ENCODE peak calls at places on chromosomes 2 and 18, in nine cellular contexts. E, D, C, Z, S, N, H, G and A are unnamed samples.

GRCh38 chr2:235868224-235868623 is 300.0 kb downstream of the GBX2 start:
- ATAC-seq in E (no peak), D (no peak), C (no peak), Z (no peak), S (no peak), N (no peak), H (no peak), G (no peak), A (no peak)

GRCh38 chr18:44773640-44774155 is 93.0 kb downstream of the SETBP1 start:
- ATAC-seq in E (no peak), D (no peak), C (no peak), Z (no peak), S (no peak), N (no peak), H (no peak), G (no peak), A (no peak)

GRCh38 chr2:140526575-140526974 is 1604.2 kb downstream of the LRP1B start:
- ATAC-seq in E (peak; percentile 60), D (no peak), C (no peak), Z (no peak), S (no peak), N (no peak), H (peak; percentile 96), G (no peak), A (peak; percentile 76)

GRCh38 chr2:80303825-80304521 is 579 bp downstream of the LRRTM1 start:
- ATAC-seq in E (peak; percentile 19), D (no peak), C (no peak), Z (no peak), S (no peak), N (peak; percentile 17), H (peak; percentile 25), G (no peak), A (peak; percentile 68)

GRCh38 chr2:54372361-54372760 is 83.8 kb upstream of the SPTBN1 start:
- ATAC-seq in E (no peak), D (no peak), C (no peak), Z (no peak), S (no peak), N (no peak), H (no peak), G (no peak), A (no peak)

GRCh38 chr2:145010635-145011034 is 490.7 kb upstream of the ZEB2 start:
- ATAC-seq in E (no peak), D (no peak), C (no peak), Z (no peak), S (no peak), N (no peak), H (no peak), G (no peak), A (no peak)

GRCh38 chr2:239290618-239291504 is 110.0 kb downstream of the HDAC4 start:
- ATAC-seq in E (peak; percentile 49), D (no peak), C (no peak), Z (no peak), S (no peak), N (peak; percentile 8), H (peak; percentile 92), G (no peak), A (no peak)

GRCh38 chr2:186299610-186300009 is 186.4 kb upstream of the ZC3H15 start:
- ATAC-seq in E (no peak), D (no peak), C (peak; percentile 66), Z (no peak), S (no peak), N (no peak), H (no peak), G (no peak), A (no peak)

GRCh38 chr2:163667064-163667887 is 68.5 kb downstream of the FIGN start:
- ATAC-seq in E (peak; percentile 73), D (no peak), C (peak; percentile 51), Z (no peak), S (no peak), N (no peak), H (peak; percentile 82), G (no peak), A (peak; percentile 94)

GRCh38 chr2:220106065-220106464 is 478.6 kb downstream of the SLC4A3 start:
- ATAC-seq in E (no peak), D (no peak), C (no peak), Z (no peak), S (no peak), N (no peak), H (no peak), G (no peak), A (no peak)

GRCh38 chr2:172046080-172046678 is 39.1 kb upstream of the DLX1 start:
- ATAC-seq in E (no peak), D (no peak), C (no peak), Z (no peak), S (no peak), N (no peak), H (no peak), G (no peak), A (no peak)

GRCh38 chr2:226578879-226579278 is 220.7 kb downstream of the IRS1 start:
- ATAC-seq in E (no peak), D (no peak), C (no peak), Z (no peak), S (no peak), N (no peak), H (no peak), G (no peak), A (no peak)

GRCh38 chr18:31371970-31372369 is 4.6 kb upstream of the DSG4 start:
- ATAC-seq in E (no peak), D (no peak), C (peak; percentile 52), Z (no peak), S (no peak), N (no peak), H (no peak), G (no peak), A (no peak)

GRCh38 chr2:145760781-145761649 is 1241.1 kb upstream of the ZEB2 start:
- ATAC-seq in E (peak; percentile 92), D (no peak), C (no peak), Z (no peak), S (no peak), N (no peak), H (peak; percentile 51), G (no peak), A (no peak)

GRCh38 chr2:37837576-37838335 is 87.3 kb upstream of the RMDN2 start:
- ATAC-seq in E (peak; percentile 45), D (no peak), C (peak; percentile 21), Z (no peak), S (no peak), N (no peak), H (no peak), G (no peak), A (no peak)

GRCh38 chr2:202135111-202135874 is 62.2 kb downstream of the KIAA2012 start:
- ATAC-seq in E (peak; percentile 60), D (no peak), C (peak; percentile 62), Z (no peak), S (no peak), N (no peak), H (no peak), G (no peak), A (peak; percentile 74)

GRCh38 chr2:57084697-57085281 is 901.0 kb downstream of the CCDC85A start:
- ATAC-seq in E (no peak), D (no peak), C (no peak), Z (no peak), S (no peak), N (no peak), H (no peak), G (no peak), A (no peak)

GRCh38 chr18:57819671-57820460 is 16.8 kb upstream of the ATP8B1 start:
- ATAC-seq in E (peak; percentile 94), D (no peak), C (peak; percentile 97), Z (peak; percentile 37), S (no peak), N (no peak), H (peak; percentile 76), G (no peak), A (peak; percentile 83)

GRCh38 chr18:79588636-79589481 is 90.7 kb upstream of the CTDP1 start:
- ATAC-seq in E (peak; percentile 80), D (no peak), C (peak; percentile 71), Z (no peak), S (no peak), N (peak; percentile 68), H (peak; percentile 55), G (no peak), A (peak; percentile 42)

GRCh38 chr2:73080321-73081131 is 9.0 kb upstream of the SFXN5 start:
- ATAC-seq in E (no peak), D (no peak), C (no peak), Z (no peak), S (no peak), N (no peak), H (no peak), G (no peak), A (no peak)

GRCh38 chr2:167196461-167197252 is 308.4 kb downstream of the XIRP2 start:
- ATAC-seq in E (peak; percentile 82), D (no peak), C (peak; percentile 37), Z (no peak), S (no peak), N (no peak), H (no peak), G (no peak), A (peak; percentile 72)

GRCh38 chr2:240891492-240892340 is 4.2 kb downstream of the MAB21L4 start:
- ATAC-seq in E (no peak), D (no peak), C (peak; percentile 23), Z (no peak), S (no peak), N (no peak), H (no peak), G (no peak), A (no peak)

GRCh38 chr2:172440795-172441194 is 13.4 kb downstream of the ITGA6 start:
- ATAC-seq in E (peak; percentile 8), D (peak; percentile 31), C (peak; percentile 24), Z (peak; percentile 19), S (peak; percentile 19), N (no peak), H (no peak), G (no peak), A (no peak)

GRCh38 chr2:217356795-217357194 is 496.9 kb upstream of the TNP1 start:
- ATAC-seq in E (no peak), D (no peak), C (no peak), Z (no peak), S (no peak), N (no peak), H (no peak), G (no peak), A (peak; percentile 38)

GRCh38 chr2:144496660-144497598 is 23.0 kb downstream of the ZEB2 start:
- ATAC-seq in E (no peak), D (no peak), C (no peak), Z (peak; percentile 29), S (no peak), N (no peak), H (no peak), G (no peak), A (no peak)

GRCh38 chr2:28567076-28567471 is 71.2 kb downstream of the PLB1 start:
- ATAC-seq in E (peak; percentile 57), D (peak; percentile 47), C (peak; percentile 39), Z (peak; percentile 47), S (peak; percentile 38), N (peak; percentile 40), H (no peak), G (peak; percentile 27), A (peak; percentile 62)

GRCh38 chr2:68177541-68177940 is 19.9 kb downstream of the PNO1 start:
- ATAC-seq in E (no peak), D (no peak), C (no peak), Z (no peak), S (no peak), N (no peak), H (no peak), G (no peak), A (no peak)

GRCh38 chr18:54812885-54813284 is 15.4 kb upstream of the RAB27B start:
- ATAC-seq in E (no peak), D (peak; percentile 82), C (no peak), Z (peak; percentile 75), S (peak; percentile 74), N (no peak), H (no peak), G (peak; percentile 91), A (no peak)

GRCh38 chr2:173218331-173219056 is 136.2 kb upstream of the CDCA7 start:
- ATAC-seq in E (peak; percentile 73), D (no peak), C (peak; percentile 72), Z (no peak), S (no peak), N (peak; percentile 93), H (no peak), G (no peak), A (no peak)

GRCh38 chr2:64770781-64771334 is 117.1 kb upstream of the SERTAD2 start:
- ATAC-seq in E (no peak), D (no peak), C (no peak), Z (no peak), S (no peak), N (no peak), H (peak; percentile 74), G (no peak), A (peak; percentile 75)

GRCh38 chr2:1990724-1991123 is 246.4 kb upstream of the PXDN start:
- ATAC-seq in E (peak; percentile 62), D (no peak), C (no peak), Z (no peak), S (peak; percentile 43), N (no peak), H (no peak), G (no peak), A (peak; percentile 76)